ENCODE peak calls at places on chromosomes 13 and 19, in six cellular contexts. One of them, this sample, is unnamed.

GRCh38 chr13:102774210-102774560 is 599 bp upstream of the TEX30 start:
- DNase-seq in body of pancreas: no peak
- DNase-seq in T-helper 2 cell: no peak
- DNase-seq in IMR-90: no peak
- DNase-seq in NCI-H2029: no peak
- DNase-seq in natural killer cell: no peak
- DNase-seq in this sample: no peak

GRCh38 chr19:56720281-56720680 is 48.7 kb upstream of the ZNF835 start:
- DNase-seq in body of pancreas: peak; percentile 38
- DNase-seq in T-helper 2 cell: no peak
- DNase-seq in IMR-90: no peak
- DNase-seq in NCI-H2029: no peak
- DNase-seq in natural killer cell: no peak
- DNase-seq in this sample: no peak

GRCh38 chr13:32650705-32651311 is 64.6 kb downstream of the PDS5B start:
- DNase-seq in body of pancreas: peak; percentile 65
- DNase-seq in T-helper 2 cell: peak; percentile 26
- DNase-seq in IMR-90: peak; percentile 75
- DNase-seq in NCI-H2029: no peak
- DNase-seq in natural killer cell: no peak
- DNase-seq in this sample: peak; percentile 46

GRCh38 chr13:82800391-82800790 is 1081.9 kb downstream of the SLITRK1 start:
- DNase-seq in body of pancreas: no peak
- DNase-seq in T-helper 2 cell: no peak
- DNase-seq in IMR-90: no peak
- DNase-seq in NCI-H2029: no peak
- DNase-seq in natural killer cell: no peak
- DNase-seq in this sample: peak; percentile 35

GRCh38 chr19:35715981-35716734 is 1.6 kb upstream of the KMT2B start:
- DNase-seq in body of pancreas: peak; percentile 67
- DNase-seq in T-helper 2 cell: no peak
- DNase-seq in IMR-90: peak; percentile 30
- DNase-seq in NCI-H2029: no peak
- DNase-seq in natural killer cell: no peak
- DNase-seq in this sample: peak; percentile 28

GRCh38 chr19:4414144-4414799 is 11.8 kb downstream of the CHAF1A start:
- DNase-seq in body of pancreas: no peak
- DNase-seq in T-helper 2 cell: no peak
- DNase-seq in IMR-90: peak; percentile 55
- DNase-seq in NCI-H2029: no peak
- DNase-seq in natural killer cell: no peak
- DNase-seq in this sample: no peak

GRCh38 chr19:13060233-13060963 is 42.3 kb downstream of the LYL1 start:
- DNase-seq in body of pancreas: no peak
- DNase-seq in T-helper 2 cell: no peak
- DNase-seq in IMR-90: no peak
- DNase-seq in NCI-H2029: no peak
- DNase-seq in natural killer cell: no peak
- DNase-seq in this sample: peak; percentile 33

GRCh38 chr19:49774969-49775368 is 8.2 kb downstream of the AP2A1 start:
- DNase-seq in body of pancreas: no peak
- DNase-seq in T-helper 2 cell: no peak
- DNase-seq in IMR-90: no peak
- DNase-seq in NCI-H2029: no peak
- DNase-seq in natural killer cell: no peak
- DNase-seq in this sample: no peak

GRCh38 chr13:25167775-25168174 is 4.3 kb downstream of the AMER2 start:
- DNase-seq in body of pancreas: no peak
- DNase-seq in T-helper 2 cell: no peak
- DNase-seq in IMR-90: no peak
- DNase-seq in NCI-H2029: no peak
- DNase-seq in natural killer cell: no peak
- DNase-seq in this sample: no peak

GRCh38 chr13:95677564-95678386 is 836 bp downstream of the DNAJC3 start:
- DNase-seq in body of pancreas: peak; percentile 62
- DNase-seq in T-helper 2 cell: no peak
- DNase-seq in IMR-90: peak; percentile 23
- DNase-seq in NCI-H2029: no peak
- DNase-seq in natural killer cell: no peak
- DNase-seq in this sample: peak; percentile 28

GRCh38 chr13:49711218-49711863 is 20.1 kb upstream of the EBPL start:
- DNase-seq in body of pancreas: no peak
- DNase-seq in T-helper 2 cell: no peak
- DNase-seq in IMR-90: peak; percentile 96
- DNase-seq in NCI-H2029: no peak
- DNase-seq in natural killer cell: no peak
- DNase-seq in this sample: peak; percentile 82

GRCh38 chr19:15551183-15552004 is 43.1 kb downstream of the CYP4F22 start:
- DNase-seq in body of pancreas: peak; percentile 19
- DNase-seq in T-helper 2 cell: peak; percentile 43
- DNase-seq in IMR-90: no peak
- DNase-seq in NCI-H2029: peak; percentile 48
- DNase-seq in natural killer cell: peak; percentile 69
- DNase-seq in this sample: no peak

GRCh38 chr13:60397693-60398437 is 845 bp downstream of the TDRD3 start:
- DNase-seq in body of pancreas: peak; percentile 58
- DNase-seq in T-helper 2 cell: peak; percentile 2
- DNase-seq in IMR-90: peak; percentile 67
- DNase-seq in NCI-H2029: no peak
- DNase-seq in natural killer cell: no peak
- DNase-seq in this sample: peak; percentile 52

GRCh38 chr19:14507704-14508246 is 10.4 kb downstream of the DNAJB1 start:
- DNase-seq in body of pancreas: no peak
- DNase-seq in T-helper 2 cell: no peak
- DNase-seq in IMR-90: peak; percentile 67
- DNase-seq in NCI-H2029: no peak
- DNase-seq in natural killer cell: no peak
- DNase-seq in this sample: peak; percentile 90

GRCh38 chr19:14035706-14036105 is 4.1 kb downstream of the IL27RA start:
- DNase-seq in body of pancreas: no peak
- DNase-seq in T-helper 2 cell: no peak
- DNase-seq in IMR-90: no peak
- DNase-seq in NCI-H2029: no peak
- DNase-seq in natural killer cell: no peak
- DNase-seq in this sample: peak; percentile 32

GRCh38 chr19:6227941-6228325 is 51.8 kb downstream of the MLLT1 start:
- DNase-seq in body of pancreas: no peak
- DNase-seq in T-helper 2 cell: no peak
- DNase-seq in IMR-90: no peak
- DNase-seq in NCI-H2029: no peak
- DNase-seq in natural killer cell: no peak
- DNase-seq in this sample: no peak

GRCh38 chr13:60467098-60467497 is 70.1 kb downstream of the TDRD3 start:
- DNase-seq in body of pancreas: no peak
- DNase-seq in T-helper 2 cell: no peak
- DNase-seq in IMR-90: no peak
- DNase-seq in NCI-H2029: no peak
- DNase-seq in natural killer cell: no peak
- DNase-seq in this sample: no peak

GRCh38 chr13:84834201-84834600 is 951.9 kb upstream of the SLITRK1 start:
- DNase-seq in body of pancreas: no peak
- DNase-seq in T-helper 2 cell: no peak
- DNase-seq in IMR-90: no peak
- DNase-seq in NCI-H2029: no peak
- DNase-seq in natural killer cell: no peak
- DNase-seq in this sample: peak; percentile 57

GRCh38 chr13:113726961-113727411 is 32.0 kb upstream of the TMEM255B start:
- DNase-seq in body of pancreas: peak; percentile 24
- DNase-seq in T-helper 2 cell: no peak
- DNase-seq in IMR-90: peak; percentile 31
- DNase-seq in NCI-H2029: no peak
- DNase-seq in natural killer cell: no peak
- DNase-seq in this sample: peak; percentile 27

GRCh38 chr19:18847516-18848463 is 16.0 kb downstream of the UPF1 start:
- DNase-seq in body of pancreas: peak; percentile 50
- DNase-seq in T-helper 2 cell: no peak
- DNase-seq in IMR-90: no peak
- DNase-seq in NCI-H2029: no peak
- DNase-seq in natural killer cell: no peak
- DNase-seq in this sample: peak; percentile 82

GRCh38 chr19:2355168-2356035 is 4.7 kb upstream of the TMPRSS9 start:
- DNase-seq in body of pancreas: no peak
- DNase-seq in T-helper 2 cell: no peak
- DNase-seq in IMR-90: no peak
- DNase-seq in NCI-H2029: peak; percentile 26
- DNase-seq in natural killer cell: no peak
- DNase-seq in this sample: no peak

GRCh38 chr19:49447485-49448431 is 3.9 kb downstream of the PIH1D1 start:
- DNase-seq in body of pancreas: peak; percentile 26
- DNase-seq in T-helper 2 cell: no peak
- DNase-seq in IMR-90: peak; percentile 8
- DNase-seq in NCI-H2029: no peak
- DNase-seq in natural killer cell: no peak
- DNase-seq in this sample: no peak

GRCh38 chr19:3121396-3121795 is 14.4 kb upstream of the GNA15 start:
- DNase-seq in body of pancreas: no peak
- DNase-seq in T-helper 2 cell: no peak
- DNase-seq in IMR-90: no peak
- DNase-seq in NCI-H2029: no peak
- DNase-seq in natural killer cell: no peak
- DNase-seq in this sample: no peak

GRCh38 chr13:26628706-26629105 is 71.2 kb downstream of the WASF3 start:
- DNase-seq in body of pancreas: no peak
- DNase-seq in T-helper 2 cell: no peak
- DNase-seq in IMR-90: peak; percentile 40
- DNase-seq in NCI-H2029: no peak
- DNase-seq in natural killer cell: no peak
- DNase-seq in this sample: peak; percentile 45

GRCh38 chr13:20121154-20121515 is 39.7 kb downstream of the GJA3 start:
- DNase-seq in body of pancreas: no peak
- DNase-seq in T-helper 2 cell: no peak
- DNase-seq in IMR-90: no peak
- DNase-seq in NCI-H2029: no peak
- DNase-seq in natural killer cell: no peak
- DNase-seq in this sample: no peak

GRCh38 chr19:6556480-6556879 is 25.7 kb downstream of the TNFSF9 start:
- DNase-seq in body of pancreas: no peak
- DNase-seq in T-helper 2 cell: no peak
- DNase-seq in IMR-90: no peak
- DNase-seq in NCI-H2029: no peak
- DNase-seq in natural killer cell: no peak
- DNase-seq in this sample: no peak

GRCh38 chr19:2246801-2247361 is 2.2 kb upstream of the AMH start:
- DNase-seq in body of pancreas: peak; percentile 60
- DNase-seq in T-helper 2 cell: no peak
- DNase-seq in IMR-90: peak; percentile 35
- DNase-seq in NCI-H2029: no peak
- DNase-seq in natural killer cell: no peak
- DNase-seq in this sample: peak; percentile 37

GRCh38 chr13:57665471-57665870 is 33.9 kb downstream of the PCDH17 start:
- DNase-seq in body of pancreas: no peak
- DNase-seq in T-helper 2 cell: no peak
- DNase-seq in IMR-90: no peak
- DNase-seq in NCI-H2029: no peak
- DNase-seq in natural killer cell: no peak
- DNase-seq in this sample: no peak

GRCh38 chr19:47273313-47274070 is 1.2 kb upstream of the INAFM1 start:
- DNase-seq in body of pancreas: peak; percentile 94
- DNase-seq in T-helper 2 cell: peak; percentile 84
- DNase-seq in IMR-90: peak; percentile 90
- DNase-seq in NCI-H2029: peak; percentile 90
- DNase-seq in natural killer cell: peak; percentile 86
- DNase-seq in this sample: peak; percentile 90

GRCh38 chr19:6779204-6779603 is 6.7 kb downstream of the VAV1 start:
- DNase-seq in body of pancreas: no peak
- DNase-seq in T-helper 2 cell: no peak
- DNase-seq in IMR-90: no peak
- DNase-seq in NCI-H2029: no peak
- DNase-seq in natural killer cell: no peak
- DNase-seq in this sample: no peak

GRCh38 chr19:1291761-1292418 is 6.2 kb downstream of the EFNA2 start:
- DNase-seq in body of pancreas: no peak
- DNase-seq in T-helper 2 cell: no peak
- DNase-seq in IMR-90: no peak
- DNase-seq in NCI-H2029: no peak
- DNase-seq in natural killer cell: no peak
- DNase-seq in this sample: no peak

GRCh38 chr13:110398564-110399507 is 91.8 kb downstream of the COL4A2 start:
- DNase-seq in body of pancreas: no peak
- DNase-seq in T-helper 2 cell: no peak
- DNase-seq in IMR-90: peak; percentile 72
- DNase-seq in NCI-H2029: no peak
- DNase-seq in natural killer cell: no peak
- DNase-seq in this sample: peak; percentile 74

GRCh38 chr13:93262729-93263128 is 36.1 kb downstream of the GPC6 start:
- DNase-seq in body of pancreas: no peak
- DNase-seq in T-helper 2 cell: no peak
- DNase-seq in IMR-90: peak; percentile 85
- DNase-seq in NCI-H2029: no peak
- DNase-seq in natural killer cell: no peak
- DNase-seq in this sample: peak; percentile 89

This sample was measured in HFFc6.